ENCODE peak calls at places on chromosomes 2 and 18, in five cellular contexts. W, V, H, B and Y are unnamed samples.

GRCh38 chr2:235614900-235615712 is 121.3 kb downstream of the AGAP1 start:
- DNase-seq in B (no peak), H (peak; percentile 54), V (peak; percentile 20), W (no peak), Y (no peak)

GRCh38 chr2:29010946-29011649 is 30.0 kb downstream of the TOGARAM2 start:
- DNase-seq in B (no peak), W (peak; percentile 62), V (peak; percentile 38), H (peak; percentile 82), Y (no peak)

GRCh38 chr2:48693645-48694044 is 61.9 kb downstream of the LHCGR start:
- DNase-seq in H (no peak), B (no peak), W (no peak), V (no peak), Y (no peak)

GRCh38 chr2:38719706-38720105 is 31.5 kb downstream of the SRSF7 start:
- DNase-seq in W (no peak), H (no peak), V (no peak), B (no peak), Y (no peak)

GRCh38 chr2:11446733-11447248 is 19.2 kb downstream of the E2F6 start:
- DNase-seq in H (peak; percentile 69), B (peak; percentile 48), V (peak; percentile 48), W (peak; percentile 35), Y (peak; percentile 19)

GRCh38 chr2:149094217-149095015 is 55.9 kb downstream of the LYPD6B start:
- DNase-seq in V (no peak), H (no peak), B (peak; percentile 12), W (no peak), Y (no peak)

GRCh38 chr18:27007880-27008279 is 142.4 kb upstream of the AQP4 start:
- DNase-seq in B (peak; percentile 4), V (no peak), H (no peak), W (no peak), Y (no peak)

GRCh38 chr2:100820346-100821254 is 661 bp downstream of the NPAS2 start:
- DNase-seq in B (peak; percentile 48), W (no peak), H (no peak), V (peak; percentile 19), Y (no peak)

GRCh38 chr18:48703033-48703386 is 164.2 kb downstream of the CTIF start:
- DNase-seq in V (no peak), B (no peak), W (no peak), H (no peak), Y (no peak)

GRCh38 chr2:64972856-64973255 is 16.3 kb upstream of the SLC1A4 start:
- DNase-seq in B (no peak), H (no peak), V (no peak), W (no peak), Y (no peak)

GRCh38 chr2:2033691-2034090 is 289.4 kb upstream of the PXDN start:
- DNase-seq in W (no peak), H (no peak), B (no peak), V (no peak), Y (no peak)

GRCh38 chr18:37476611-37477295 is 88.8 kb downstream of the CELF4 start:
- DNase-seq in H (no peak), W (no peak), B (no peak), V (no peak), Y (no peak)

GRCh38 chr18:13378150-13378549 is 159.6 kb downstream of the LDLRAD4 start:
- DNase-seq in V (no peak), B (no peak), W (peak; percentile 13), H (no peak), Y (no peak)

GRCh38 chr2:127199223-127199622 is 20.9 kb downstream of the CYP27C1 start:
- DNase-seq in H (no peak), B (no peak), V (no peak), W (no peak), Y (no peak)

GRCh38 chr2:75041791-75042231 is 83.4 kb downstream of the POLE4 start:
- DNase-seq in B (no peak), W (no peak), V (no peak), H (no peak), Y (no peak)

GRCh38 chr18:49833804-49834203 is 20.5 kb upstream of the ACAA2 start:
- DNase-seq in W (no peak), V (no peak), B (no peak), H (no peak), Y (no peak)

GRCh38 chr18:42798606-42799005 is 316.9 kb downstream of the RIT2 start:
- DNase-seq in H (no peak), B (no peak), W (no peak), V (no peak), Y (no peak)

GRCh38 chr2:201127570-201127969 is 11.6 kb downstream of the CFLAR start:
- DNase-seq in V (no peak), B (peak; percentile 69), W (no peak), H (no peak), Y (no peak)

GRCh38 chr2:9473985-9474360 is 378 bp upstream of the IAH1 start:
- DNase-seq in H (no peak), W (peak; percentile 62), B (no peak), V (peak; percentile 70), Y (no peak)

GRCh38 chr2:240596080-240596460 is 9.5 kb downstream of the CAPN10 start:
- DNase-seq in H (no peak), V (peak; percentile 6), W (no peak), B (no peak), Y (no peak)

GRCh38 chr18:23738151-23738550 is 48.9 kb downstream of the LAMA3 start:
- DNase-seq in B (no peak), H (no peak), W (no peak), V (no peak), Y (no peak)

GRCh38 chr18:3367491-3368091 is 82.4 kb upstream of the TGIF1 start:
- DNase-seq in H (peak; percentile 6), W (no peak), V (no peak), B (peak; percentile 77), Y (no peak)

GRCh38 chr2:8004250-8004681 is 677.6 kb upstream of the ID2 start:
- DNase-seq in H (peak; percentile 77), V (peak; percentile 48), W (no peak), B (peak; percentile 91), Y (no peak)

GRCh38 chr2:40372278-40372580 is 79.7 kb downstream of the SLC8A1 start:
- DNase-seq in B (no peak), W (no peak), V (no peak), H (no peak), Y (no peak)

GRCh38 chr2:33186937-33187336 is 240.2 kb downstream of the LTBP1 start:
- DNase-seq in W (no peak), H (no peak), V (no peak), B (no peak), Y (no peak)

GRCh38 chr2:96800762-96801463 is 15.2 kb upstream of the CNNM3 start:
- DNase-seq in W (peak; percentile 83), H (peak; percentile 47), B (peak; percentile 43), V (peak; percentile 85), Y (peak; percentile 73)

GRCh38 chr2:131045286-131045924 is 47.9 kb downstream of the FAM168B start:
- DNase-seq in B (no peak), H (no peak), V (no peak), W (no peak), Y (no peak)

GRCh38 chr2:24898122-24899109 is 21.6 kb downstream of the ADCY3 start:
- DNase-seq in B (no peak), H (no peak), V (no peak), W (no peak), Y (no peak)

GRCh38 chr2:24903527-24904103 is 16.4 kb downstream of the ADCY3 start:
- DNase-seq in B (no peak), W (no peak), H (no peak), V (no peak), Y (no peak)

GRCh38 chr2:24894750-24895149 is 25.3 kb downstream of the ADCY3 start:
- DNase-seq in V (no peak), W (no peak), H (no peak), B (no peak), Y (no peak)

GRCh38 chr2:24893934-24894333 is 26.1 kb downstream of the ADCY3 start:
- DNase-seq in H (no peak), V (no peak), B (no peak), W (no peak), Y (no peak)

DNA sequence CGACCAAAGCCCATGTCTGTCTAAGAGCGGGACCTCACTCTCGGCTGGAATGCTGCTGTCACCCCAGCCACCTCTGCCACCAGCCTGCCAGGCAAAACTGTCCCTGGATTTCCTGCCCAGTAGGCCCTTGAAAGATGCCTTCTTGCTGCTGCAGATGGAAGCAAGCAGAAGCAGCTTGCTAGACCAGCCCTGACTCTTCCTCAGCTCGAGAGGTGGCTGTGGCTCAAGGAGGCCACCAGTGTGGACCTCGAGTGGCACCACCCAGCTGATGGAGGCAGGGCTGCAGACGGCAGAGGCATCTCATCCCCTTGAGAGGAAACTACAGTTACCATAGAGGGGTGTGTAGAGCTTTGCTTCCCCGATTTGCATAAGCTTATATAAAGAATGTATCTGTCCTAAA is 20.7 kb downstream of the ADCY3 start:
- DNase-seq in W (no peak), H (no peak), B (no peak), V (no peak), Y (no peak)
- H3K4me3 ChIP-seq in W (no peak overlapping the region), H (no peak overlapping the region), B (no peak overlapping the region), V (no peak overlapping the region), Y (no peak overlapping the region)

GRCh38 chr18:22441638-22442037 is 23.9 kb upstream of the CTAGE1 start:
- DNase-seq in V (no peak), H (no peak), W (no peak), B (no peak), Y (no peak)
- TF ChIP-seq CTCF in V (no peak), H (no peak), W (no peak), B (no peak), Y (peak; percentile 26)

DNA sequence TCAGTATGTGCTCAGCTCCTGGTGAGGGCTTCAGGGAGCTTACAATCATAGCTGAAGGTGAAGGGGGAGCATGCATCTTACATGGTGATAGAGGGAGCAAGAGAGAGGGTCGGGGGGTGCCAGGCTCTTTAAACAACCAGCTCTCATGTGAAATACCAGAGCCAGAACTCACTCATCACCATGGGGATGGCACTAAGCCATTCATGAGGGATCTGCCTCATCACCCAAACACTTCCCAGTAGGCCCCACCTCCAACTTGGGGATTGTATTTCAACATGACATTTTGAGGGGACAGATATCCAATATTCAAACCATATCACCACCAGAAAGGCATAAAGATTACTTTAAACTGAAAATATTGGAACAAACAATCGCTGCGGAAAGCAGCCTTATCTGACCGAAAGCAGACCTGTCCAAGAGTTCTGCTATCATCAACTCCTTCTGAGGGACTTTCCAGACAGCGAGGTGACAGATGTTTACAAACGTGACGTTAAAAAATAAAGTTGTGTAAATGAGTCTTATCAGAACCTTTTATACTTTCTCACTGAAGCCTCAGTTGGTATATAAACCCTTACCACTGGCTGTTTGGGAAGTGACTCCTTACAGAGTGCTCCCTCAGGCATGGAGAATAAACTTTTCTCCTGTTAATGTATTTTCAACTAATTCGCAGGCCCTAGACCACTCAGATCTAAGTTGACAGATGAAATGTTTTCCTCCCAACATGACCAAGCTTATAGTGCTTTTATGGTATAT is 35.5 kb upstream of the PTH2R start:
- DNase-seq in W (no peak), H (no peak), V (no peak), B (no peak), Y (no peak)
- H3K36me3 ChIP-seq in W (no peaks in the 10 kb centered on the region), H (no peaks in the 10 kb centered on the region), V (no peaks in the 10 kb centered on the region), B (no peaks in the 10 kb centered on the region), Y (no peaks in the 10 kb centered on the region)

GRCh38 chr2:172556284-172557033 is 569 bp downstream of the PDK1 start:
- DNase-seq in H (peak; percentile 31), W (peak; percentile 80), B (peak; percentile 68), V (peak; percentile 77), Y (peak; percentile 84)

GRCh38 chr2:172555272-172555521 is 693 bp upstream of the PDK1 start:
- DNase-seq in V (no peak), W (no peak), H (no peak), B (no peak), Y (no peak)

GRCh38 chr2:172552547-172553291 is 3.2 kb upstream of the PDK1 start:
- DNase-seq in W (no peak), V (no peak), H (peak; percentile 93), B (peak; percentile 77), Y (no peak)

GRCh38 chr2:172555522-172556283 is at the start of gene PDK1:
- DNase-seq in V (peak; percentile 93), W (peak; percentile 84), H (peak; percentile 80), B (peak; percentile 92), Y (peak; percentile 93)

GRCh38 chr2:172554352-172555271 is 1.3 kb upstream of the PDK1 start:
- DNase-seq in H (no peak), B (no peak), V (no peak), W (no peak), Y (no peak)
- H3K4me3 ChIP-seq in H (peak overlapping the region; percentile 88), B (peak overlapping the region; percentile 94), V (peak overlapping the region; percentile 80), W (no peak overlapping the region), Y (peak overlapping the region; percentile 88)